ENCODE peak calls at places on chromosomes 7 and 10, in five cellular contexts. One of them, this sample, is unnamed.

GRCh38 chr7:94556028-94556427 is 46.4 kb downstream of the CASD1 start:
- DNase-seq in activated T-cell treated with anti-CD3 and anti-CD28 coated beads for 1 hour: no peak
- DNase-seq in stomach: no peak
- DNase-seq in NCI-H510A treated with DMSO at 0.1 percent for 48 hours: no peak
- DNase-seq in HCEC 1CT: no peak
- DNase-seq in this sample: no peak

GRCh38 chr7:157471259-157472125 is 134.7 kb downstream of the DNAJB6 start:
- DNase-seq in activated T-cell treated with anti-CD3 and anti-CD28 coated beads for 1 hour: no peak
- DNase-seq in stomach: peak
- DNase-seq in NCI-H510A treated with DMSO at 0.1 percent for 48 hours: no peak
- DNase-seq in HCEC 1CT: no peak
- DNase-seq in this sample: no peak

GRCh38 chr7:154438571-154438970 is 386.4 kb downstream of the DPP6 start:
- DNase-seq in activated T-cell treated with anti-CD3 and anti-CD28 coated beads for 1 hour: no peak
- DNase-seq in stomach: no peak
- DNase-seq in NCI-H510A treated with DMSO at 0.1 percent for 48 hours: no peak
- DNase-seq in HCEC 1CT: no peak
- DNase-seq in this sample: no peak

GRCh38 chr7:26667514-26668133 is 196.8 kb downstream of the SKAP2 start:
- DNase-seq in activated T-cell treated with anti-CD3 and anti-CD28 coated beads for 1 hour: no peak
- DNase-seq in stomach: peak
- DNase-seq in NCI-H510A treated with DMSO at 0.1 percent for 48 hours: peak
- DNase-seq in HCEC 1CT: peak
- DNase-seq in this sample: peak

GRCh38 chr10:13939391-13939790 is 352.6 kb downstream of the PRPF18 start:
- DNase-seq in activated T-cell treated with anti-CD3 and anti-CD28 coated beads for 1 hour: no peak
- DNase-seq in stomach: no peak
- DNase-seq in NCI-H510A treated with DMSO at 0.1 percent for 48 hours: no peak
- DNase-seq in HCEC 1CT: peak
- DNase-seq in this sample: peak

GRCh38 chr10:46553238-46554049 is 3.0 kb downstream of the GPRIN2 start:
- DNase-seq in activated T-cell treated with anti-CD3 and anti-CD28 coated beads for 1 hour: no peak
- DNase-seq in stomach: no peak
- DNase-seq in NCI-H510A treated with DMSO at 0.1 percent for 48 hours: no peak
- DNase-seq in HCEC 1CT: no peak
- DNase-seq in this sample: no peak

GRCh38 chr10:104711167-104711765 is 70.2 kb downstream of the SORCS3 start:
- DNase-seq in activated T-cell treated with anti-CD3 and anti-CD28 coated beads for 1 hour: no peak
- DNase-seq in stomach: no peak
- DNase-seq in NCI-H510A treated with DMSO at 0.1 percent for 48 hours: no peak
- DNase-seq in HCEC 1CT: no peak
- DNase-seq in this sample: no peak

GRCh38 chr10:122548699-122549098 is 11.9 kb upstream of the DMBT1 start:
- DNase-seq in activated T-cell treated with anti-CD3 and anti-CD28 coated beads for 1 hour: no peak
- DNase-seq in stomach: no peak
- DNase-seq in NCI-H510A treated with DMSO at 0.1 percent for 48 hours: no peak
- DNase-seq in HCEC 1CT: no peak
- DNase-seq in this sample: no peak

GRCh38 chr7:105611856-105612775 is 30.8 kb upstream of the EFCAB10 start:
- DNase-seq in activated T-cell treated with anti-CD3 and anti-CD28 coated beads for 1 hour: no peak
- DNase-seq in stomach: no peak
- DNase-seq in NCI-H510A treated with DMSO at 0.1 percent for 48 hours: no peak
- DNase-seq in HCEC 1CT: peak
- DNase-seq in this sample: peak

GRCh38 chr10:123858039-123858740 is 33.4 kb downstream of the CPXM2 start:
- DNase-seq in activated T-cell treated with anti-CD3 and anti-CD28 coated beads for 1 hour: no peak
- DNase-seq in stomach: no peak
- DNase-seq in NCI-H510A treated with DMSO at 0.1 percent for 48 hours: peak
- DNase-seq in HCEC 1CT: no peak
- DNase-seq in this sample: peak

GRCh38 chr10:77889277-77889903 is 37.2 kb downstream of the DLG5 start:
- DNase-seq in activated T-cell treated with anti-CD3 and anti-CD28 coated beads for 1 hour: no peak
- DNase-seq in stomach: peak
- DNase-seq in NCI-H510A treated with DMSO at 0.1 percent for 48 hours: peak
- DNase-seq in HCEC 1CT: no peak
- DNase-seq in this sample: peak

GRCh38 chr7:129209067-129209926 is 15.5 kb upstream of the AHCYL2 start:
- DNase-seq in activated T-cell treated with anti-CD3 and anti-CD28 coated beads for 1 hour: no peak
- DNase-seq in stomach: no peak
- DNase-seq in NCI-H510A treated with DMSO at 0.1 percent for 48 hours: no peak
- DNase-seq in HCEC 1CT: no peak
- DNase-seq in this sample: no peak

GRCh38 chr7:55476071-55476803 is 96.1 kb downstream of the VOPP1 start:
- DNase-seq in activated T-cell treated with anti-CD3 and anti-CD28 coated beads for 1 hour: no peak
- DNase-seq in stomach: no peak
- DNase-seq in NCI-H510A treated with DMSO at 0.1 percent for 48 hours: no peak
- DNase-seq in HCEC 1CT: no peak
- DNase-seq in this sample: peak

This sample was measured in foreskin fibroblast.